ENCODE peak calls at places on chromosomes 5 and 9, in five cellular contexts. U is neuronal stem cell, A is tibial artery, H is aorta, F is right cardiac atrium. E is an unnamed sample.

GRCh38 chr5:68371607-68372006 is 156.1 kb downstream of the PIK3R1 start:
- DNase-seq in U (no peak), A (no peak), H (no peak), F (no peak), E (no peak)

GRCh38 chr9:71036501-71036900 is 84.9 kb downstream of the TRPM3 start:
- DNase-seq in U (no peak), A (no peak), H (no peak), F (no peak), E (no peak)

GRCh38 chr5:167587768-167588167 is 703.7 kb upstream of the WWC1 start:
- DNase-seq in U (peak; percentile 35), A (no peak), H (no peak), F (no peak), E (no peak)

GRCh38 chr5:138936-139335 is 47.0 kb downstream of the PLEKHG4B start:
- DNase-seq in U (no peak), A (no peak), H (no peak), F (no peak), E (no peak)

GRCh38 chr5:102314328-102314727 is 18.2 kb upstream of the SLCO4C1 start:
- DNase-seq in U (no peak), A (no peak), H (no peak), F (no peak), E (no peak)

GRCh38 chr5:29079771-29080170 is 2041.4 kb upstream of the CDH9 start:
- DNase-seq in U (no peak), A (no peak), H (no peak), F (no peak), E (no peak)

GRCh38 chr5:55143624-55144023 is 16.3 kb upstream of the GPX8 start:
- DNase-seq in U (no peak), A (no peak), H (no peak), F (no peak), E (no peak)

GRCh38 chr9:70049236-70049635 is 5.6 kb downstream of the MAMDC2 start:
- DNase-seq in U (no peak), A (peak; percentile 93), H (peak; percentile 90), F (peak; percentile 69), E (no peak)

GRCh38 chr5:78320461-78320860 is 26.0 kb upstream of the AP3B1 start:
- DNase-seq in U (no peak), A (no peak), H (no peak), F (no peak), E (no peak)

GRCh38 chr5:173457482-173457881 is 129.3 kb upstream of the STC2 start:
- DNase-seq in U (no peak), A (peak; percentile 71), H (no peak), F (no peak), E (peak; percentile 26)

GRCh38 chr5:10724799-10725507 is 36.1 kb downstream of the DAP start:
- DNase-seq in U (no peak), A (peak; percentile 78), H (peak; percentile 73), F (peak; percentile 89), E (peak; percentile 73)

GRCh38 chr5:35212006-35212982 is 18.0 kb downstream of the PRLR start:
- DNase-seq in U (no peak), A (no peak), H (no peak), F (no peak), E (no peak)

GRCh38 chr5:139908749-139909148 is 113.1 kb downstream of the PSD2 start:
- DNase-seq in U (no peak), A (peak; percentile 32), H (no peak), F (no peak), E (no peak)

GRCh38 chr5:115309751-115310370 is 13.4 kb upstream of the CCDC112 start:
- DNase-seq in U (no peak), A (no peak), H (no peak), F (no peak), E (no peak)

GRCh38 chr5:6728011-6728794 is 15.0 kb downstream of the TENT4A start:
- DNase-seq in U (no peak), A (no peak), H (no peak), F (no peak), E (no peak)

GRCh38 chr5:11719888-11720481 is 184.3 kb downstream of the CTNND2 start:
- DNase-seq in U (peak; percentile 56), A (no peak), H (peak; percentile 51), F (no peak), E (no peak)

GRCh38 chr9:90642570-90643539 is at the start of gene DIRAS2:
- DNase-seq in U (peak; percentile 60), A (peak; percentile 65), H (peak; percentile 49), F (peak; percentile 60), E (peak; percentile 16)

GRCh38 chr5:119187776-119188529 is 117.1 kb downstream of the DMXL1 start:
- DNase-seq in U (no peak), A (no peak), H (no peak), F (no peak), E (no peak)

GRCh38 chr5:43602456-43602817 is 543 bp upstream of the NNT start:
- DNase-seq in U (peak; percentile 41), A (no peak), H (peak; percentile 47), F (peak; percentile 47), E (no peak)

GRCh38 chr5:123455640-123456039 is 32.4 kb upstream of the CEP120 start:
- DNase-seq in U (no peak), A (no peak), H (no peak), F (no peak), E (no peak)

GRCh38 chr5:31939151-31939550 is 235.0 kb downstream of the GOLPH3 start:
- DNase-seq in U (no peak), A (no peak), H (no peak), F (no peak), E (no peak)

GRCh38 chr9:13718539-13718938 is 439.0 kb upstream of the MPDZ start:
- DNase-seq in U (no peak), A (no peak), H (no peak), F (no peak), E (no peak)

GRCh38 chr9:90726215-90726614 is 75.4 kb upstream of the SYK start:
- DNase-seq in U (no peak), A (no peak), H (no peak), F (no peak), E (no peak)

GRCh38 chr5:1285883-1286291 is 9.0 kb downstream of the TERT start:
- DNase-seq in U (no peak), A (peak; percentile 31), H (no peak), F (peak; percentile 10), E (no peak)

GRCh38 chr9:21432640-21433425 is 7.4 kb upstream of the IFNA1 start:
- DNase-seq in U (no peak), A (no peak), H (no peak), F (no peak), E (no peak)

GRCh38 chr9:125701351-125701750 is 5.7 kb downstream of the MAPKAP1 start:
- DNase-seq in U (no peak), A (no peak), H (no peak), F (no peak), E (no peak)

GRCh38 chr9:125696106-125696647 is 10.8 kb downstream of the MAPKAP1 start:
- DNase-seq in U (no peak), A (no peak), H (no peak), F (no peak), E (no peak)

GRCh38 chr9:125699870-125700269 is 7.1 kb downstream of the MAPKAP1 start:
- DNase-seq in U (no peak), A (no peak), H (no peak), F (no peak), E (no peak)

GRCh38 chr9:125703662-125704061 is 3.3 kb downstream of the MAPKAP1 start:
- DNase-seq in U (no peak), A (no peak), H (no peak), F (no peak), E (no peak)

DNA sequence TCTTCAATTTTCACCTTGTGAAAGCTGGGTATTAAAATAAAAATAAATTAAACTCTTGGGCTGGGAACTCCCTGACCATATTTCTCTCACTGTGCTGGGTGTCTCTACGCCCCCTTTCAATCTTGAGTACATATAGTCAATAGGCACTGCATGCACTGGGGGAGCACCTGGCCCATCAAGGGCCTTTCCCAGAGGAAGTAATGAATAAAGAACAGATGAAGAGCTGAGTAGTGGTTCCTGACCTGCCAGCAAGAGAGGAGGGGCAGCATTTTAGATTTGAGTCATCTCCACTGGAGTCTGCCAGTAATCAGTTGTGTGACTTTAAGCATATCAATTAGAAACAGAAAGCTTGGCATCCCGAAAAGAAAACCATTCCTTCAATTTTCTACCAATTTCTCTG is 6.2 kb downstream of the MAPKAP1 start:
- DNase-seq in U (no peak), A (no peak), H (no peak), F (no peak), E (no peak)
- H3K9me3 ChIP-seq in U (no peaks in the 10 kb centered on the region), A (no peaks in the 10 kb centered on the region), H (no peaks in the 10 kb centered on the region), F (no peaks in the 10 kb centered on the region), E (no peaks in the 10 kb centered on the region)

GRCh38 chr9:124776613-124776951 is 351 bp upstream of the OLFML2A start:
- DNase-seq in U (no peak), A (no peak), H (no peak), F (no peak), E (no peak)
- H3K4me3 ChIP-seq in U (peak overlapping the region; percentile 88), A (peak overlapping the region; percentile 44), H (no peak overlapping the region), F (peak overlapping the region; percentile 53), E (peak overlapping the region; percentile 54)

GRCh38 chr9:138121438-138122050 is 244.0 kb downstream of the CACNA1B start:
- DNase-seq in U (no peak), A (no peak), H (no peak), F (peak; percentile 41), E (no peak)
- H3K9me3 ChIP-seq in U (no peaks in the 10 kb centered on the region), A (no peaks in the 10 kb centered on the region), H (no peaks in the 10 kb centered on the region), F (no peaks in the 10 kb centered on the region), E (no peaks in the 10 kb centered on the region)

GRCh38 chr5:66565878-66566277 is 30.3 kb upstream of the MAST4 start:
- DNase-seq in U (no peak), A (no peak), H (no peak), F (no peak), E (no peak)
- H3K4me3 ChIP-seq in U (no peak overlapping the region), A (no peak overlapping the region), H (no peak overlapping the region), F (no peak overlapping the region), E (no peak overlapping the region)

GRCh38 chr5:98540056-98540455 is 233.4 kb upstream of the RGMB start:
- DNase-seq in U (no peak), A (no peak), H (no peak), F (no peak), E (no peak)
- H3K9me3 ChIP-seq in U (peaks cover 20% of the 10 kb centered on the region), A (peaks cover 10% of the 10 kb centered on the region), H (peaks cover 2% of the 10 kb centered on the region), F (no peaks in the 10 kb centered on the region), E (peaks cover 40% of the 10 kb centered on the region)

GRCh38 chr9:80156725-80157124 is 585.0 kb downstream of the TLE4 start:
- DNase-seq in U (no peak), A (no peak), H (no peak), F (no peak), E (no peak)
- H3K4me3 ChIP-seq in U (no peak overlapping the region), A (no peak overlapping the region), H (no peak overlapping the region), F (no peak overlapping the region), E (no peak overlapping the region)

GRCh38 chr5:150946351-150946905 is 41.6 kb upstream of the ZNF300 start:
- DNase-seq in U (no peak), A (peak; percentile 91), H (peak; percentile 90), F (peak; percentile 95), E (peak; percentile 92)
- H3K9me3 ChIP-seq in U (peaks cover 16% of the 10 kb centered on the region), A (peaks cover 68% of the 10 kb centered on the region), H (peaks cover 14% of the 10 kb centered on the region), F (peaks cover 7% of the 10 kb centered on the region), E (peaks cover 44% of the 10 kb centered on the region)

E was measured in heart right ventricle.